ENCODE peak calls at places on chromosome 18, in seven cellular contexts. One of them, this sample, is unnamed.

GRCh38 chr18:58378980-58379379 is 249.9 kb downstream of the ALPK2 start:
- DNase-seq in breast epithelium: no peak
- DNase-seq in HepG2: no peak
- DNase-seq in gastrocnemius medialis: no peak
- DNase-seq in IMR-90: no peak
- DNase-seq in ovary: no peak
- DNase-seq in A549: no peak
- DNase-seq in this sample: no peak

GRCh38 chr18:41949206-41949920 is 5.7 kb upstream of the PIK3C3 start:
- DNase-seq in HepG2: no peak
- DNase-seq in A549: no peak
- DNase-seq in ovary: no peak
- DNase-seq in breast epithelium: no peak
- DNase-seq in IMR-90: peak
- DNase-seq in gastrocnemius medialis: no peak
- DNase-seq in this sample: no peak

GRCh38 chr18:51030537-51031258 is 685 bp downstream of the SMAD4 start:
- DNase-seq in breast epithelium: peak
- DNase-seq in HepG2: peak
- DNase-seq in A549: peak
- DNase-seq in gastrocnemius medialis: peak
- DNase-seq in IMR-90: peak
- DNase-seq in ovary: peak
- DNase-seq in this sample: peak

GRCh38 chr18:32661486-32662299 is 111.1 kb downstream of the KLHL14 start:
- DNase-seq in IMR-90: no peak
- DNase-seq in gastrocnemius medialis: no peak
- DNase-seq in ovary: no peak
- DNase-seq in breast epithelium: no peak
- DNase-seq in A549: no peak
- DNase-seq in HepG2: no peak
- DNase-seq in this sample: no peak

GRCh38 chr18:68797901-68798300 is at the start of gene CCDC102B:
- DNase-seq in A549: no peak
- DNase-seq in ovary: no peak
- DNase-seq in breast epithelium: no peak
- DNase-seq in IMR-90: peak
- DNase-seq in HepG2: no peak
- DNase-seq in gastrocnemius medialis: no peak
- DNase-seq in this sample: no peak

GRCh38 chr18:2050702-2051201 is 520.6 kb downstream of the METTL4 start:
- DNase-seq in HepG2: no peak
- DNase-seq in breast epithelium: no peak
- DNase-seq in A549: no peak
- DNase-seq in gastrocnemius medialis: no peak
- DNase-seq in IMR-90: no peak
- DNase-seq in ovary: no peak
- DNase-seq in this sample: no peak

GRCh38 chr18:25979358-25979727 is 111.1 kb downstream of the SS18 start:
- DNase-seq in A549: no peak
- DNase-seq in breast epithelium: no peak
- DNase-seq in ovary: no peak
- DNase-seq in HepG2: no peak
- DNase-seq in gastrocnemius medialis: no peak
- DNase-seq in IMR-90: no peak
- DNase-seq in this sample: no peak

GRCh38 chr18:78751664-78752063 is 228.0 kb upstream of the SALL3 start:
- DNase-seq in IMR-90: no peak
- DNase-seq in gastrocnemius medialis: no peak
- DNase-seq in HepG2: no peak
- DNase-seq in ovary: no peak
- DNase-seq in breast epithelium: peak
- DNase-seq in A549: no peak
- DNase-seq in this sample: no peak

GRCh38 chr18:46226461-46226860 is 122.3 kb downstream of the HAUS1 start:
- DNase-seq in HepG2: no peak
- DNase-seq in ovary: no peak
- DNase-seq in A549: no peak
- DNase-seq in IMR-90: peak
- DNase-seq in gastrocnemius medialis: no peak
- DNase-seq in breast epithelium: no peak
- DNase-seq in this sample: no peak

GRCh38 chr18:76960528-76961035 is 138.2 kb downstream of the ZNF236 start:
- DNase-seq in A549: no peak
- DNase-seq in breast epithelium: no peak
- DNase-seq in gastrocnemius medialis: no peak
- DNase-seq in ovary: no peak
- DNase-seq in IMR-90: no peak
- DNase-seq in HepG2: no peak
- DNase-seq in this sample: no peak

GRCh38 chr18:75923169-75923568 is 495.7 kb upstream of the SMIM21 start:
- DNase-seq in gastrocnemius medialis: peak
- DNase-seq in breast epithelium: peak
- DNase-seq in A549: peak
- DNase-seq in IMR-90: peak
- DNase-seq in HepG2: no peak
- DNase-seq in ovary: peak
- DNase-seq in this sample: peak

GRCh38 chr18:50398947-50399346 is 24.1 kb downstream of the SKA1 start:
- DNase-seq in A549: no peak
- DNase-seq in gastrocnemius medialis: no peak
- DNase-seq in breast epithelium: no peak
- DNase-seq in IMR-90: no peak
- DNase-seq in ovary: no peak
- DNase-seq in HepG2: no peak
- DNase-seq in this sample: no peak

GRCh38 chr18:49666045-49666444 is 104.2 kb downstream of the LIPG start:
- DNase-seq in A549: no peak
- DNase-seq in gastrocnemius medialis: no peak
- DNase-seq in HepG2: no peak
- DNase-seq in ovary: no peak
- DNase-seq in IMR-90: peak
- DNase-seq in breast epithelium: no peak
- DNase-seq in this sample: no peak

GRCh38 chr18:13615432-13615861 is 110.9 kb downstream of the FAM210A start:
- DNase-seq in breast epithelium: no peak
- DNase-seq in A549: no peak
- DNase-seq in ovary: no peak
- DNase-seq in HepG2: no peak
- DNase-seq in gastrocnemius medialis: peak
- DNase-seq in IMR-90: no peak
- DNase-seq in this sample: no peak

GRCh38 chr18:76405761-76406356 is 89.2 kb downstream of the ZNF516 start:
- DNase-seq in gastrocnemius medialis: peak
- DNase-seq in ovary: no peak
- DNase-seq in HepG2: peak
- DNase-seq in breast epithelium: no peak
- DNase-seq in A549: peak
- DNase-seq in IMR-90: peak
- DNase-seq in this sample: peak

GRCh38 chr18:25464211-25464610 is 112.2 kb upstream of the ZNF521 start:
- DNase-seq in IMR-90: peak
- DNase-seq in A549: no peak
- DNase-seq in HepG2: no peak
- DNase-seq in breast epithelium: no peak
- DNase-seq in gastrocnemius medialis: no peak
- DNase-seq in ovary: no peak
- DNase-seq in this sample: no peak

GRCh38 chr18:57434536-57435494 is at the start of gene ONECUT2:
- DNase-seq in breast epithelium: peak
- DNase-seq in A549: peak
- DNase-seq in IMR-90: peak
- DNase-seq in ovary: peak
- DNase-seq in gastrocnemius medialis: peak
- DNase-seq in HepG2: peak
- DNase-seq in this sample: peak

GRCh38 chr18:657998-658946 is 819 bp downstream of the TYMS start:
- DNase-seq in breast epithelium: peak
- DNase-seq in gastrocnemius medialis: peak
- DNase-seq in HepG2: peak
- DNase-seq in IMR-90: peak
- DNase-seq in ovary: peak
- DNase-seq in A549: peak
- DNase-seq in this sample: peak

GRCh38 chr18:658947-659533 is 1.6 kb downstream of the TYMS start:
- DNase-seq in breast epithelium: no peak
- DNase-seq in HepG2: no peak
- DNase-seq in IMR-90: no peak
- DNase-seq in ovary: no peak
- DNase-seq in A549: no peak
- DNase-seq in gastrocnemius medialis: no peak
- DNase-seq in this sample: no peak

GRCh38 chr18:659597-659996 is 2.1 kb downstream of the TYMS start:
- DNase-seq in breast epithelium: no peak
- DNase-seq in IMR-90: no peak
- DNase-seq in gastrocnemius medialis: no peak
- DNase-seq in ovary: no peak
- DNase-seq in A549: no peak
- DNase-seq in HepG2: no peak
- DNase-seq in this sample: no peak

GRCh38 chr18:655445-655844 is 2.0 kb upstream of the TYMS start:
- DNase-seq in HepG2: no peak
- DNase-seq in ovary: no peak
- DNase-seq in A549: no peak
- DNase-seq in IMR-90: no peak
- DNase-seq in breast epithelium: no peak
- DNase-seq in gastrocnemius medialis: no peak
- DNase-seq in this sample: no peak

DNA sequence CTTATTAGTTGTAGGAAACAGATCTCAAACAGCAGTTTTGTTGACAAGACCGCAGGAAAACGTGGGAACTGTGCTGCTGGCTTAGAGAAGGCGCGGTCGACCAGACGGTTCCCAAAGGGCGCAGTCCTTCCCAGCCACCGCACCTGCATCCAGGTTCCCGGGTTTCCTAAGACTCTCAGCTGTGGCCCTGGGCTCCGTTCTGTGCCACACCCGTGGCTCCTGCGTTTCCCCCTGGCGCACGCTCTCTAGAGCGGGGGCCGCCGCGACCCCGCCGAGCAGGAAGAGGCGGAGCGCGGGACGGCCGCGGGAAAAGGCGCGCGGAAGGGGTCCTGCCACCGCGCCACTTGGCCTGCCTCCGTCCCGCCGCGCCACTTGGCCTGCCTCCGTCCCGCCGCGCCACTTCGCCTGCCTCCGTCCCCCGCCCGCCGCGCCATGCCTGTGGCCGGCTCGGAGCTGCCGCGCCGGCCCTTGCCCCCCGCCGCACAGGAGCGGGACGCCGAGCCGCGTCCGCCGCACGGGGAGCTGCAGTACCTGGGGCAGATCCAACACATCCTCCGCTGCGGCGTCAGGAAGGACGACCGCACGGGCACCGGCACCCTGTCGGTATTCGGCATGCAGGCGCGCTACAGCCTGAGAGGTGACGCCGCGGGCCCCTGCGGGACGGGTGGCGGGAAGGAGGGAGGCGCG is at the start of gene TYMS:
- DNase-seq in gastrocnemius medialis: no peak
- DNase-seq in IMR-90: peak
- DNase-seq in breast epithelium: no peak
- DNase-seq in A549: peak
- DNase-seq in HepG2: peak
- DNase-seq in ovary: peak
- DNase-seq in this sample: no peak
- TF ChIP-seq POLR2A in gastrocnemius medialis: no peak
- TF ChIP-seq POLR2A in IMR-90: no peak
- TF ChIP-seq POLR2A in breast epithelium: no peak
- TF ChIP-seq POLR2A in A549: no peak
- TF ChIP-seq POLR2A in HepG2: no peak
- TF ChIP-seq POLR2A in ovary: no peak
- TF ChIP-seq POLR2A in this sample: no peak

GRCh38 chr18:30992231-30992630 is 50.3 kb downstream of the DSC3 start:
- DNase-seq in gastrocnemius medialis: no peak
- DNase-seq in ovary: no peak
- DNase-seq in HepG2: no peak
- DNase-seq in A549: no peak
- DNase-seq in breast epithelium: no peak
- DNase-seq in IMR-90: no peak
- DNase-seq in this sample: no peak
- H3K27ac ChIP-seq in gastrocnemius medialis: no peak
- H3K27ac ChIP-seq in ovary: no peak
- H3K27ac ChIP-seq in HepG2: no peak
- H3K27ac ChIP-seq in A549: no peak
- H3K27ac ChIP-seq in breast epithelium: no peak
- H3K27ac ChIP-seq in IMR-90: no peak
- H3K27ac ChIP-seq in this sample: no peak

GRCh38 chr18:74569401-74569800 is 28.3 kb upstream of the ZNF407 start:
- DNase-seq in breast epithelium: no peak
- DNase-seq in IMR-90: no peak
- DNase-seq in gastrocnemius medialis: no peak
- DNase-seq in A549: no peak
- DNase-seq in ovary: no peak
- DNase-seq in HepG2: no peak
- DNase-seq in this sample: no peak

GRCh38 chr18:74564012-74564411 is 29.7 kb downstream of the CNDP1 start:
- DNase-seq in HepG2: no peak
- DNase-seq in breast epithelium: no peak
- DNase-seq in A549: no peak
- DNase-seq in IMR-90: no peak
- DNase-seq in gastrocnemius medialis: no peak
- DNase-seq in ovary: no peak
- DNase-seq in this sample: no peak

GRCh38 chr18:74570266-74570665 is 27.4 kb upstream of the ZNF407 start:
- DNase-seq in HepG2: no peak
- DNase-seq in IMR-90: no peak
- DNase-seq in ovary: no peak
- DNase-seq in gastrocnemius medialis: no peak
- DNase-seq in breast epithelium: no peak
- DNase-seq in A549: no peak
- DNase-seq in this sample: no peak

GRCh38 chr18:74571895-74572680 is 25.6 kb upstream of the ZNF407 start:
- DNase-seq in A549: no peak
- DNase-seq in gastrocnemius medialis: no peak
- DNase-seq in ovary: no peak
- DNase-seq in HepG2: no peak
- DNase-seq in breast epithelium: no peak
- DNase-seq in IMR-90: no peak
- DNase-seq in this sample: no peak

DNA sequence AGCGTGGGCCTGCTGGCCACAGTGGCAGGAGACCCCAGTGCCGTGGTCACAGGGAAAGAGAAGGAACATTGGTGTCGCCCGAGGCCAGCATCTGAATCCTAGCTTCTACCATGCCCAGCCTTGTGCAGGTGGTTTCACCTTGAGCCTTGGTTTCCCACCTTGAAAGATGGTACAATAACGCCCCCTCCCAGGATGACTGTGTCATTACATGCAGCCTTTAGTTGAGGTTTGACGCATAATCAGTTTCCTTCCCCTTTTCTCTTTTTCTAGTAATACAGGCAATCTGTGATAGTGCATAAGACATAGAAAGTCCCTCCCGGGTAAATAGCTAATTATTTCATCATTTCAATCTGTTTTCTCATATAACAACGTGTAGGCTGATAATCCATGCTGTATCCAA is 29.9 kb upstream of the ZNF407 start:
- DNase-seq in IMR-90: no peak
- DNase-seq in breast epithelium: no peak
- DNase-seq in HepG2: no peak
- DNase-seq in ovary: no peak
- DNase-seq in gastrocnemius medialis: no peak
- DNase-seq in A549: no peak
- DNase-seq in this sample: no peak
- TF ChIP-seq CTCF in IMR-90: no peak
- TF ChIP-seq CTCF in breast epithelium: no peak
- TF ChIP-seq CTCF in HepG2: peak
- TF ChIP-seq CTCF in ovary: no peak
- TF ChIP-seq CTCF in gastrocnemius medialis: no peak
- TF ChIP-seq CTCF in A549: no peak
- TF ChIP-seq CTCF in this sample: no peak

GRCh38 chr18:3279201-3280185 is 17.6 kb downstream of the MYL12B start:
- DNase-seq in ovary: no peak
- DNase-seq in gastrocnemius medialis: no peak
- DNase-seq in breast epithelium: no peak
- DNase-seq in HepG2: no peak
- DNase-seq in A549: no peak
- DNase-seq in IMR-90: no peak
- DNase-seq in this sample: no peak
- TF ChIP-seq POLR2A in ovary: no peak
- TF ChIP-seq POLR2A in gastrocnemius medialis: no peak
- TF ChIP-seq POLR2A in breast epithelium: no peak
- TF ChIP-seq POLR2A in HepG2: peak
- TF ChIP-seq POLR2A in A549: no peak
- TF ChIP-seq POLR2A in IMR-90: no peak
- TF ChIP-seq POLR2A in this sample: no peak